ENCODE peak calls at places on chromosomes 5 and 9, in four cellular contexts. D is GM23338, R is SK-N-SH, O is left ventricle myocardium inferior. U is an unnamed sample. For H3K4me1, the result is how much of the 10 kb centered on the place peaks cover.

GRCh38 chr9:27529316-27530278 is at the start of gene MOB3B:
- DNase-seq in D (peak), R (peak), O (peak), U (peak)

GRCh38 chr9:98380065-98380681 is 124.7 kb upstream of the TBC1D2 start:
- DNase-seq in O (no peak), R (peak), D (peak), U (no peak)

GRCh38 chr5:178502401-178503100 is 87.6 kb downstream of the COL23A1 start:
- DNase-seq in D (no peak), R (no peak), O (no peak), U (no peak)

GRCh38 chr5:67983251-67983941 is 232.2 kb upstream of the PIK3R1 start:
- DNase-seq in D (no peak), O (no peak), R (no peak), U (no peak)

GRCh38 chr9:76240578-76240977 is 153.6 kb downstream of the RFK start:
- DNase-seq in O (no peak), R (no peak), D (no peak), U (no peak)

GRCh38 chr9:131043097-131043496 is 34.1 kb downstream of the LAMC3 start:
- DNase-seq in D (no peak), O (no peak), R (no peak), U (no peak)

GRCh38 chr9:129874261-129875101 is 39.2 kb downstream of the USP20 start:
- DNase-seq in O (no peak), R (no peak), D (no peak), U (no peak)

GRCh38 chr9:126153382-126153781 is 173.2 kb upstream of the MVB12B start:
- DNase-seq in D (no peak), O (no peak), R (no peak), U (no peak)

GRCh38 chr9:89281106-89281505 is 29.9 kb upstream of the CKS2 start:
- DNase-seq in D (no peak), R (no peak), O (no peak), U (no peak)

GRCh38 chr5:181246276-181247050 is 2.8 kb upstream of the RACK1 start:
- DNase-seq in R (peak), D (peak), O (peak), U (peak)

GRCh38 chr5:73188764-73189521 is 15.9 kb downstream of the TMEM174 start:
- DNase-seq in R (no peak), D (peak), O (no peak), U (no peak)

GRCh38 chr5:74424162-74424868 is 216.2 kb downstream of the ENC1 start:
- DNase-seq in R (no peak), D (no peak), O (no peak), U (no peak)

GRCh38 chr5:32810812-32811211 is 99.7 kb downstream of the NPR3 start:
- DNase-seq in O (no peak), R (no peak), D (no peak), U (no peak)

GRCh38 chr9:98367371-98367900 is 112.0 kb upstream of the TBC1D2 start:
- DNase-seq in R (no peak), D (no peak), O (no peak), U (no peak)

GRCh38 chr9:104860280-104860679 is 67.7 kb downstream of the ABCA1 start:
- DNase-seq in D (no peak), R (no peak), O (no peak), U (no peak)

GRCh38 chr9:137593176-137593575 is 2.9 kb upstream of the ZMYND19 start:
- DNase-seq in D (no peak), O (no peak), R (no peak), U (no peak)

GRCh38 chr9:134666801-134667200 is 25.2 kb downstream of the COL5A1 start:
- DNase-seq in R (no peak), D (no peak), O (no peak), U (no peak)

GRCh38 chr5:149147673-149148072 is 6.4 kb downstream of the ABLIM3 start:
- DNase-seq in R (no peak), O (no peak), D (no peak), U (no peak)

GRCh38 chr9:703392-703791 is 138.1 kb upstream of the DMRT1 start:
- DNase-seq in O (no peak), R (no peak), D (no peak), U (no peak)

GRCh38 chr9:31519826-31520225 is 864.6 kb upstream of the ACO1 start:
- DNase-seq in D (no peak), O (no peak), R (no peak), U (no peak)

GRCh38 chr5:95958308-95959014 is 3.2 kb downstream of the ELL2 start:
- DNase-seq in D (peak), O (no peak), R (no peak), U (no peak)

GRCh38 chr9:97808415-97808814 is 44.6 kb upstream of the FOXE1 start:
- DNase-seq in D (no peak), R (no peak), O (no peak), U (no peak)

GRCh38 chr5:54905942-54906537 is 79.4 kb downstream of the ESM1 start:
- DNase-seq in O (peak), R (peak), D (peak), U (peak)

GRCh38 chr9:31119882-31120481 is 1264.5 kb upstream of the ACO1 start:
- DNase-seq in R (peak), O (no peak), D (peak), U (no peak)

GRCh38 chr5:98775962-98776687 is 2.7 kb downstream of the RGMB start:
- DNase-seq in R (no peak), D (no peak), O (no peak), U (no peak)

GRCh38 chr9:91033802-91034201 is 232.2 kb downstream of the SYK start:
- DNase-seq in R (no peak), O (no peak), D (peak), U (no peak)

GRCh38 chr5:17065468-17065867 is 129.4 kb upstream of the MYO10 start:
- DNase-seq in D (no peak), O (peak), R (no peak), U (no peak)

GRCh38 chr5:6730407-6730806 is 17.2 kb downstream of the TENT4A start:
- DNase-seq in O (no peak), R (no peak), D (no peak), U (peak)

GRCh38 chr9:98288876-98289275 is 33.4 kb upstream of the TBC1D2 start:
- DNase-seq in O (no peak), D (no peak), R (no peak), U (no peak)

GRCh38 chr9:20551236-20551635 is 71.1 kb downstream of the MLLT3 start:
- DNase-seq in R (no peak), O (no peak), D (no peak), U (no peak)

GRCh38 chr5:120841830-120842229 is 377.7 kb downstream of the PRR16 start:
- DNase-seq in O (no peak), R (no peak), D (no peak), U (no peak)

GRCh38 chr5:120848883-120849282 is 384.8 kb downstream of the PRR16 start:
- DNase-seq in D (peak), O (no peak), R (no peak), U (no peak)

DNA sequence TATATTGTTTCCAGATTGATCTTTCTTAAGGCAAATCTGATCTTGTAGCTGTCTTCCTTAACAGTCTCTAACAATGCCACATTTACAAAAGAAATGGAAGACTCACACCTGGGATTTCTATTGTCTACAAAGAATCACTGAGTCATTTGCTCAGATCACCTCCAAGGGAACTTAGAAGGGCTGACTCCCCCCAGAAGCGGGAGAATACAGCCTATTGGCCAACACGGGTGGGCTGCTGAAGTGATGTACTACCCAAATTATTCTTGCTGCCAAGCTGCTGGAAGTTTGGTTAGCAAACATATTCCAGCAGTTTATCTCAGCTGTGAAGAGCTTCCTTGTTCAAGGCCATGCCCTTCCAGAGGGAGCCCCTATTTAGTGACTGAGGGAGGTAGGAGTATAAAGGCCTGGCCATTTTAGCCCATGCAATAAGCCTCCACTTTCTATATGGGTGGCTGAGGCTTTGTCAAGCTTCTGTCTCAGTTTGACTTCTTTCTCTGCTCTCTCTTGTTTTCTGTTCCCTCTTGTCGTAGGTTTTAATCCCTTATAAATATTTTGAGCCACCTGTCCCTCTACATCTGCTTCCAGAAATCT is 379.4 kb downstream of the PRR16 start:
- DNase-seq in O (no peak), R (no peak), D (peak), U (no peak)
- TF ChIP-seq CTCF in O (no peak), R (no peak), D (no peak), U (no peak)

GRCh38 chr5:34653708-34654107 is 2.4 kb upstream of the RAI14 start:
- DNase-seq in O (no peak), D (no peak), R (no peak), U (no peak)
- H3K4me1 ChIP-seq in O (under half), D (under half), R (under half), U (under half)

DNA sequence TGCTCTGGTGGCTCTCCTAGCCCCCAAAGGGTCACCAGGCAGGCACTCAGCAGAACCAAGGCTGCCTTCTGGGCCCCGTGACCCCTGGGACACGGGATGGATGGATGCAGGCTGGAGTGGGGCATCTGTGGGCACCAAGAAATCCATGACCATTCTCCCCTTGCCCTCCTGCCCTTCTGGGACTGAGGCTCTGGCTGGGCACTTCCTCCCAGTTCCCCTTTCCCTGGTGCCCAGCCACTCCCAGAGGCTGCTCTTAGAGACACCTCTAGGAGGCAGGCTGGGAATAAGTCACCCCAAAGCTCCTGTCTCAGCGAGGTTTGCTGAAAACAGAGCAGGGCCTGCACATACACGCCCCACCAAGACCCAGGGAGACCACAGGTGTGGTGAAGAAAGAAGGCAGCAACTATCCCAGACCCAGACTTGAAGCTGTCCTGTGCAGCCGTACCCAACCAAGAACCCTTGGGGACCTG is 943 bp downstream of the STING1 start:
- DNase-seq in D (peak), O (peak), R (peak), U (peak)
- TF ChIP-seq CTCF in D (peak), O (no peak), R (peak), U (peak)

GRCh38 chr9:33129251-33129885 is 37.8 kb downstream of the B4GALT1 start:
- DNase-seq in O (no peak), R (no peak), D (no peak), U (peak)
- H3K4me1 ChIP-seq in O (half or more), R (under half), D (under half), U (under half)

DNA sequence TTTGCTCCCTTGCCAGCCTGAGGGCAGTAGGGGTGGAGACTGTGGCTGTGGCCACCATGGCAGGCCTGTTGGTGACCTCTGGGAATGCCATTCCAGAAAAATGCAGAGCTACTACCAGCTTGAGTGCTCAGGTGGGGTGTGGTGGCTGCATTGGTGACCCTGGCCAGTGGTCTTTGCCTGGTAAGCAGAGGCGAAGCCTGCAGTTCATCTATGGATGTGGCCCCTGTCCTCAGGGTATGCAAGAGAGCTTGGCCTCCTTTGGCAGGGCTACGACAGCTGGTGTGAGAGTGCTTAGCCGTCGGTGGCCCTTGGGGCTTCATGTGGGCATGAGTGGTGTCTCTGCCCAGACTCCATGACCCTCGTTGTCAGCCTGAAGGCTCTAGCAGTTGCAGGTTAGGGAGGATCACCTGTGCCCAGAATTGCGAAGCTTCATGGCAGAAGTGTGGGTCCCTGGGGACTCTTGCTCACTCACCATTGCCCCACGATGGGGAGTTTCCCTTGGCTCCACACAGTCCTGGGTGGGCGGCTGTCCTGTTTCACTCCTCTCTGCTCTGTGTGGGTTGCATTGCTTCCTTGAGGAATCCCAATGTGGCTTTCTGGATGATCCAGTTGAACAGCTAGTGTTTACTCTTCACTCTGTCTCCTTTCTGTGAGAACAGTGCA is 117.9 kb upstream of the CDH12 start:
- DNase-seq in R (no peak), D (no peak), O (no peak), U (no peak)
- TF ChIP-seq CTCF in R (no peak), D (no peak), O (no peak), U (no peak)

DNA sequence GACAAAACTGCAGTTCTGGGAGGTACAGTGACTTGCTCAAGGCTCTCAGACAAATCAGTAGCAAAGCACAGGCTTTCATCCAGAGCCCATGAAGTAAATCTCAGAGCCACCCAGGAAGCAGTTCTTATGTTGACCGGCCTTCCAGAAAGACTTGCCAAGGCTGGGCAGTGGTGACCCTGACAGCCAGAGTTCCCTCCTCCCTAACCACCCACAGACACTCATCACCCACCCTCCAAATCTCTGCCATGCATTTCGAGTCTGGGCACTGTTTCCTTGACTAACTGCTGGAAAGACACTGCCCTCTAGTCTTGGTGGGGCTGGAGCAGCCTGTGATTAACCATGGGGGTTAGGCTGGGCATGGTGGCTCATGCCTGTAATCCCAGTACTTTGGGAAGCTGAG is 21.5 kb downstream of the NEURL1B start:
- DNase-seq in D (no peak), R (no peak), O (no peak), U (no peak)
- H3K4me1 ChIP-seq in D (under half), R (half or more), O (half or more), U (under half)

GRCh38 chr5:171405615-171406014 is 13.8 kb upstream of the FGF18 start:
- DNase-seq in O (no peak), D (peak), R (peak), U (no peak)
- TF ChIP-seq CTCF in O (peak), D (peak), R (peak), U (peak)

U was measured in tibial artery.